ENCODE peak calls at places on chromosome 4, in five cellular contexts. X, Z, H, M and E are unnamed samples.

GRCh38 chr4:147034372-147034771 is 88.7 kb upstream of the TTC29 start:
- DNase-seq in Z (no peak), X (no peak), H (peak), M (peak), E (no peak)

GRCh38 chr4:38132140-38132673 is 172.0 kb downstream of the PTTG2 start:
- DNase-seq in H (peak), M (peak), Z (peak), X (peak), E (peak)

GRCh38 chr4:184250795-184251679 is 33.4 kb upstream of the ENPP6 start:
- DNase-seq in M (peak), H (peak), Z (no peak), X (peak), E (peak)

GRCh38 chr4:113978561-113979156 is 788 bp downstream of the ARSJ start:
- DNase-seq in H (peak), Z (peak), M (no peak), X (peak), E (peak)

GRCh38 chr4:118557298-118557851 is 127.8 kb upstream of the METTL14 start:
- DNase-seq in M (peak), X (no peak), H (peak), Z (no peak), E (peak)

GRCh38 chr4:57077550-57078311 is 32.5 kb downstream of the IGFBP7 start:
- DNase-seq in M (peak), H (peak), X (no peak), Z (no peak), E (peak)

GRCh38 chr4:119579823-119580222 is 48.8 kb downstream of the PDE5A start:
- DNase-seq in X (no peak), H (no peak), Z (no peak), M (no peak), E (no peak)

GRCh38 chr4:55793479-55793878 is 26.1 kb upstream of the EXOC1L start:
- DNase-seq in M (no peak), H (no peak), Z (peak), X (no peak), E (no peak)

GRCh38 chr4:3073158-3074077 is 920 bp downstream of the HTT-AS start:
- DNase-seq in H (no peak), Z (peak), X (no peak), M (no peak), E (no peak)

GRCh38 chr4:8188085-8188484 is 11.0 kb upstream of the SH3TC1 start:
- DNase-seq in Z (no peak), M (no peak), X (no peak), H (no peak), E (peak)

GRCh38 chr4:48602222-48602621 is 112.2 kb downstream of the ZAR1 start:
- DNase-seq in Z (no peak), X (no peak), M (peak), H (peak), E (peak)

GRCh38 chr4:108375434-108375833 is 206.7 kb upstream of the LEF1 start:
- DNase-seq in Z (no peak), X (no peak), M (no peak), H (no peak), E (no peak)

GRCh38 chr4:33746979-33747378 is 2497.3 kb downstream of the ARAP2 start:
- DNase-seq in X (no peak), M (no peak), H (peak), Z (no peak), E (peak)

GRCh38 chr4:55078987-55079386 is 46.4 kb downstream of the KDR start:
- DNase-seq in M (peak), X (no peak), H (peak), Z (no peak), E (peak)

GRCh38 chr4:185381794-185382193 is 13.9 kb downstream of the LRP2BP start:
- DNase-seq in X (no peak), H (peak), Z (no peak), M (peak), E (peak)

GRCh38 chr4:36244257-36245084 is at the start of gene ARAP2:
- DNase-seq in H (no peak), M (peak), Z (no peak), X (peak), E (peak)

GRCh38 chr4:151324124-151324448 is 1.3 kb downstream of the SH3D19 start:
- DNase-seq in M (no peak), H (no peak), X (no peak), Z (no peak), E (no peak)

GRCh38 chr4:6272863-6273660 is 3.4 kb downstream of the WFS1 start:
- DNase-seq in X (peak), M (peak), Z (no peak), H (peak), E (peak)

GRCh38 chr4:107683873-107684272 is 36.2 kb downstream of the PAPSS1 start:
- DNase-seq in H (no peak), Z (no peak), M (no peak), X (no peak), E (no peak)

GRCh38 chr4:40409835-40410234 is 74.7 kb downstream of the CHRNA9 start:
- DNase-seq in H (peak), M (peak), X (no peak), Z (no peak), E (peak)

GRCh38 chr4:183504930-183505555 is at the start of gene ING2:
- DNase-seq in M (no peak), Z (no peak), H (no peak), X (peak), E (peak)

GRCh38 chr4:99679204-99679603 is 21.6 kb upstream of the C4orf54 start:
- DNase-seq in X (peak), M (peak), H (peak), Z (no peak), E (peak)

GRCh38 chr4:35151816-35152572 is 1092.3 kb downstream of the ARAP2 start:
- DNase-seq in H (no peak), Z (peak), M (no peak), X (peak), E (peak)
- TF ChIP-seq CTCF in H (no peak), Z (peak), M (peak), X (peak), E (peak)

GRCh38 chr4:162343967-162344366 is 180.2 kb upstream of the FSTL5 start:
- DNase-seq in X (no peak), M (no peak), Z (no peak), H (no peak), E (no peak)

GRCh38 chr4:162341533-162341932 is 177.7 kb upstream of the FSTL5 start:
- DNase-seq in H (no peak), Z (no peak), M (no peak), X (no peak), E (no peak)
- TF ChIP-seq CTCF in H (no peak), Z (no peak), M (no peak), X (no peak), E (no peak)

GRCh38 chr4:173012608-173013007 is 156.0 kb upstream of the GALNT7 start:
- DNase-seq in Z (no peak), H (no peak), M (no peak), X (no peak), E (no peak)

GRCh38 chr4:173013232-173013932 is 155.2 kb upstream of the GALNT7 start:
- DNase-seq in X (peak), M (peak), Z (peak), H (peak), E (peak)

GRCh38 chr4:173017802-173018201 is 150.8 kb upstream of the GALNT7 start:
- DNase-seq in X (no peak), M (no peak), H (no peak), Z (no peak), E (no peak)

GRCh38 chr4:173014836-173015235 is 153.8 kb upstream of the GALNT7 start:
- DNase-seq in X (no peak), H (no peak), Z (no peak), M (no peak), E (no peak)

DNA sequence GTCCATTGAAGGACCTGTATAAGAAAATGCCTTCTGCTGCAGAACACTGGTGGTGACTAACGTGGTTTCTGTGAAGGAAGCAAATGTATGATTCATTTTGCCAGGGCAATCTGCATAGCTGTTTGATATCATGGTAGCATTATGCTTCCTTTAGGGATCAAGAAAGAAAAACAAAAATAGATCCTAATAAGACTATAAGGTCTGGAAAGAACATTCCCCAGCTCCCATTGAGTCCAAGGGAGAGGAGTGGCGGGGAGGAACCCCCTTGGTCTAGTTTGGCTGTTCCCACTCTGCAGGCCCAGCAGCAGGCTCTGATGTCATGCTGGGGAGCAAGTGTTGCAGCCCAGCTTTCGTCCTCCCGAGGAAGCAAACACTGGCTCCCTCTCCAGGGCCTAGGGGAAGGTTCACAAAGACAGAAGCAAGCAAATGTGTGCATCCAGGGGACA is 154.5 kb upstream of the GALNT7 start:
- DNase-seq in H (peak), Z (peak), X (peak), M (peak), E (peak)
- TF ChIP-seq CTCF in H (peak), Z (no peak), X (no peak), M (peak), E (no peak)

GRCh38 chr4:72323227-72323626 is 245.8 kb downstream of the ADAMTS3 start:
- DNase-seq in Z (no peak), X (no peak), H (peak), M (peak), E (no peak)

GRCh38 chr4:72318771-72319170 is 250.2 kb downstream of the ADAMTS3 start:
- DNase-seq in M (no peak), X (no peak), H (no peak), Z (no peak), E (peak)

GRCh38 chr4:72325215-72325614 is 243.8 kb downstream of the ADAMTS3 start:
- DNase-seq in X (peak), M (no peak), H (no peak), Z (no peak), E (no peak)

GRCh38 chr4:72319596-72319995 is 249.4 kb downstream of the ADAMTS3 start:
- DNase-seq in H (peak), Z (no peak), M (no peak), X (no peak), E (peak)

DNA sequence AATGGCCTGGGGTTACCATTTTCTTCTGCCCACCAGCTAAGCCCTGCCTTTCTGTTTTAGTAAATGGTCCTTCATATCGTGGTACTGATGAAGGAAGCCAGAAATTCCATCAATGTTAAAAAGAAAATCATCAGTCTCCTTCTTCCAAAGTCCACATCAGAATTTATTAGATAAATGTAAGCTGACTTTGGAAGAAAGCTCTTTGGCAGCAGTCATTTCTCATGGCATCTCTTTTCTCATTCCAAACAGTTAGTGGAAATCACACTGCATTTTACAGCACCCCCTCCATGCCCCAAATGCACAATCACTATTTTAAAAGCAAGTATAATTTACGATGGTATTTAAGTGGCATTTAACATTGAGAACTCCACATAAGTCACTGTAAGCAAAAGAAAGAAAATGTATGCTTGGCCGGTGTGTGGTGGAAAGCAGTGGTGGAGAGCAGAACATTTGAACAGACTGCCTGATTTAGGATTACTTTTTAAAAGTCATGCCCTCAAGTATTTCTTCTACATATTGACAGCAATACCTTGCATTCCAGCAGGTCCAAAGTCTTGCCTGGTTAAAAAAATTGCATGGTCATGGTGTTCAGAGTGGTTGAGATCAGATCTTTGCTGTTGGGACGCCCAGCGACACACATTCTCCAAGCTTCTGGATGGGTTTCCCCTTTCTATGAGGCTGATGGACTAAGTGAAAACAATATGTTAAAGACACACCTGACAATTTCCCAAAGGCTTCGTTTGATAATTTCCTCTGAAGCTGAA is 248.7 kb downstream of the ADAMTS3 start:
- DNase-seq in M (no peak), Z (no peak), X (no peak), H (no peak), E (no peak)
- TF ChIP-seq CTCF in M (no peak), Z (no peak), X (no peak), H (no peak), E (no peak)

GRCh38 chr4:97984545-97985131 is 158.6 kb downstream of the STPG2 start:
- DNase-seq in M (peak), H (no peak), Z (peak), X (no peak), E (peak)
- TF ChIP-seq CTCF in M (peak), H (no peak), Z (peak), X (peak), E (no peak)

GRCh38 chr4:159398236-159398638 is 295.4 kb downstream of the RAPGEF2 start:
- DNase-seq in H (no peak), Z (no peak), M (no peak), X (no peak), E (peak)
- TF ChIP-seq CTCF in H (no peak), Z (no peak), M (peak), X (no peak), E (no peak)

GRCh38 chr4:52659016-52659721 is at the start of gene USP46:
- DNase-seq in H (peak), M (peak), X (peak), Z (peak), E (peak)
- TF ChIP-seq CTCF in H (no peak), M (no peak), X (no peak), Z (no peak), E (no peak)

GRCh38 chr4:116358633-116359222 is 726.6 kb downstream of the TRAM1L1 start:
- DNase-seq in M (peak), H (peak), X (peak), Z (peak), E (peak)
- TF ChIP-seq CTCF in M (peak), H (peak), X (peak), Z (peak), E (peak)

GRCh38 chr4:1928356-1929235 is 57.4 kb downstream of the NSD2 start:
- DNase-seq in X (no peak), H (no peak), Z (no peak), M (no peak), E (no peak)
- TF ChIP-seq CTCF in X (no peak), H (no peak), Z (no peak), M (no peak), E (no peak)